ENCODE peak calls at places on chromosomes 1 and 21, in nine cellular contexts. One of them, this sample, is unnamed.

GRCh38 chr1:14340244-14340800 is 258.2 kb upstream of the KAZN start:
- DNase-seq in CD4-positive, alpha-beta T cell: no peak
- DNase-seq in PC-3: no peak
- DNase-seq in AG20443: peak
- DNase-seq in DMS79 treated with DMSO at 0.1 percent for 48 hours: no peak
- DNase-seq in activated naive CD8-positive, alpha-beta T cell treated with anti-CD3 and anti-CD28 coated beads, Interleukin-2, amount 50 U/mL, for 24 hours: no peak
- DNase-seq in AG08395: peak
- DNase-seq in stimulated activated CD8-positive, alpha-beta memory T cell treated with anti-CD3 and anti-CD28 coated beads, Interleukin-12 subunit alpha, Interleukin-12 subunit beta, amount 100 ng/mL, for 4 hours: no peak
- DNase-seq in RPMI8226: no peak
- DNase-seq in this sample: no peak

GRCh38 chr1:228664399-228664914 is 70.8 kb upstream of the RHOU start:
- DNase-seq in CD4-positive, alpha-beta T cell: peak
- DNase-seq in PC-3: peak
- DNase-seq in AG20443: peak
- DNase-seq in DMS79 treated with DMSO at 0.1 percent for 48 hours: peak
- DNase-seq in activated naive CD8-positive, alpha-beta T cell treated with anti-CD3 and anti-CD28 coated beads, Interleukin-2, amount 50 U/mL, for 24 hours: peak
- DNase-seq in AG08395: peak
- DNase-seq in stimulated activated CD8-positive, alpha-beta memory T cell treated with anti-CD3 and anti-CD28 coated beads, Interleukin-12 subunit alpha, Interleukin-12 subunit beta, amount 100 ng/mL, for 4 hours: peak
- DNase-seq in RPMI8226: peak
- DNase-seq in this sample: peak

GRCh38 chr1:174788981-174789380 is 210.8 kb upstream of the CACYBP start:
- DNase-seq in CD4-positive, alpha-beta T cell: no peak
- DNase-seq in PC-3: peak
- DNase-seq in AG20443: peak
- DNase-seq in DMS79 treated with DMSO at 0.1 percent for 48 hours: no peak
- DNase-seq in activated naive CD8-positive, alpha-beta T cell treated with anti-CD3 and anti-CD28 coated beads, Interleukin-2, amount 50 U/mL, for 24 hours: no peak
- DNase-seq in AG08395: peak
- DNase-seq in stimulated activated CD8-positive, alpha-beta memory T cell treated with anti-CD3 and anti-CD28 coated beads, Interleukin-12 subunit alpha, Interleukin-12 subunit beta, amount 100 ng/mL, for 4 hours: no peak
- DNase-seq in RPMI8226: no peak
- DNase-seq in this sample: no peak

GRCh38 chr1:200226268-200226968 is 183.4 kb downstream of the ZNF281 start:
- DNase-seq in CD4-positive, alpha-beta T cell: no peak
- DNase-seq in PC-3: no peak
- DNase-seq in AG20443: no peak
- DNase-seq in DMS79 treated with DMSO at 0.1 percent for 48 hours: no peak
- DNase-seq in activated naive CD8-positive, alpha-beta T cell treated with anti-CD3 and anti-CD28 coated beads, Interleukin-2, amount 50 U/mL, for 24 hours: peak
- DNase-seq in AG08395: peak
- DNase-seq in stimulated activated CD8-positive, alpha-beta memory T cell treated with anti-CD3 and anti-CD28 coated beads, Interleukin-12 subunit alpha, Interleukin-12 subunit beta, amount 100 ng/mL, for 4 hours: no peak
- DNase-seq in RPMI8226: peak
- DNase-seq in this sample: no peak

GRCh38 chr1:201022824-201023516 is 544 bp downstream of the KIF21B start:
- DNase-seq in CD4-positive, alpha-beta T cell: no peak
- DNase-seq in PC-3: no peak
- DNase-seq in AG20443: no peak
- DNase-seq in DMS79 treated with DMSO at 0.1 percent for 48 hours: no peak
- DNase-seq in activated naive CD8-positive, alpha-beta T cell treated with anti-CD3 and anti-CD28 coated beads, Interleukin-2, amount 50 U/mL, for 24 hours: peak
- DNase-seq in AG08395: no peak
- DNase-seq in stimulated activated CD8-positive, alpha-beta memory T cell treated with anti-CD3 and anti-CD28 coated beads, Interleukin-12 subunit alpha, Interleukin-12 subunit beta, amount 100 ng/mL, for 4 hours: peak
- DNase-seq in RPMI8226: peak
- DNase-seq in this sample: no peak

GRCh38 chr1:235160395-235160964 is 570 bp downstream of the RBM34 start:
- DNase-seq in CD4-positive, alpha-beta T cell: no peak
- DNase-seq in PC-3: peak
- DNase-seq in AG20443: no peak
- DNase-seq in DMS79 treated with DMSO at 0.1 percent for 48 hours: no peak
- DNase-seq in activated naive CD8-positive, alpha-beta T cell treated with anti-CD3 and anti-CD28 coated beads, Interleukin-2, amount 50 U/mL, for 24 hours: no peak
- DNase-seq in AG08395: peak
- DNase-seq in stimulated activated CD8-positive, alpha-beta memory T cell treated with anti-CD3 and anti-CD28 coated beads, Interleukin-12 subunit alpha, Interleukin-12 subunit beta, amount 100 ng/mL, for 4 hours: no peak
- DNase-seq in RPMI8226: no peak
- DNase-seq in this sample: peak

GRCh38 chr1:184366992-184367391 is 19.8 kb upstream of the C1orf21 start:
- DNase-seq in CD4-positive, alpha-beta T cell: no peak
- DNase-seq in PC-3: no peak
- DNase-seq in AG20443: no peak
- DNase-seq in DMS79 treated with DMSO at 0.1 percent for 48 hours: no peak
- DNase-seq in activated naive CD8-positive, alpha-beta T cell treated with anti-CD3 and anti-CD28 coated beads, Interleukin-2, amount 50 U/mL, for 24 hours: no peak
- DNase-seq in AG08395: no peak
- DNase-seq in stimulated activated CD8-positive, alpha-beta memory T cell treated with anti-CD3 and anti-CD28 coated beads, Interleukin-12 subunit alpha, Interleukin-12 subunit beta, amount 100 ng/mL, for 4 hours: no peak
- DNase-seq in RPMI8226: no peak
- DNase-seq in this sample: no peak

GRCh38 chr1:174414205-174414604 is 33.6 kb upstream of the GPR52 start:
- DNase-seq in CD4-positive, alpha-beta T cell: no peak
- DNase-seq in PC-3: no peak
- DNase-seq in AG20443: no peak
- DNase-seq in DMS79 treated with DMSO at 0.1 percent for 48 hours: no peak
- DNase-seq in activated naive CD8-positive, alpha-beta T cell treated with anti-CD3 and anti-CD28 coated beads, Interleukin-2, amount 50 U/mL, for 24 hours: no peak
- DNase-seq in AG08395: no peak
- DNase-seq in stimulated activated CD8-positive, alpha-beta memory T cell treated with anti-CD3 and anti-CD28 coated beads, Interleukin-12 subunit alpha, Interleukin-12 subunit beta, amount 100 ng/mL, for 4 hours: no peak
- DNase-seq in RPMI8226: no peak
- DNase-seq in this sample: no peak

GRCh38 chr1:83958704-83959103 is 40.2 kb downstream of the TTLL7 start:
- DNase-seq in CD4-positive, alpha-beta T cell: no peak
- DNase-seq in PC-3: no peak
- DNase-seq in AG20443: no peak
- DNase-seq in DMS79 treated with DMSO at 0.1 percent for 48 hours: no peak
- DNase-seq in activated naive CD8-positive, alpha-beta T cell treated with anti-CD3 and anti-CD28 coated beads, Interleukin-2, amount 50 U/mL, for 24 hours: no peak
- DNase-seq in AG08395: no peak
- DNase-seq in stimulated activated CD8-positive, alpha-beta memory T cell treated with anti-CD3 and anti-CD28 coated beads, Interleukin-12 subunit alpha, Interleukin-12 subunit beta, amount 100 ng/mL, for 4 hours: no peak
- DNase-seq in RPMI8226: no peak
- DNase-seq in this sample: no peak

GRCh38 chr1:76679534-76680152 is 187.6 kb upstream of the ST6GALNAC5 start:
- DNase-seq in CD4-positive, alpha-beta T cell: no peak
- DNase-seq in PC-3: no peak
- DNase-seq in AG20443: no peak
- DNase-seq in DMS79 treated with DMSO at 0.1 percent for 48 hours: no peak
- DNase-seq in activated naive CD8-positive, alpha-beta T cell treated with anti-CD3 and anti-CD28 coated beads, Interleukin-2, amount 50 U/mL, for 24 hours: no peak
- DNase-seq in AG08395: no peak
- DNase-seq in stimulated activated CD8-positive, alpha-beta memory T cell treated with anti-CD3 and anti-CD28 coated beads, Interleukin-12 subunit alpha, Interleukin-12 subunit beta, amount 100 ng/mL, for 4 hours: no peak
- DNase-seq in RPMI8226: no peak
- DNase-seq in this sample: no peak

GRCh38 chr1:198121058-198121829 is 35.6 kb upstream of the NEK7 start:
- DNase-seq in CD4-positive, alpha-beta T cell: no peak
- DNase-seq in PC-3: peak
- DNase-seq in AG20443: peak
- DNase-seq in DMS79 treated with DMSO at 0.1 percent for 48 hours: no peak
- DNase-seq in activated naive CD8-positive, alpha-beta T cell treated with anti-CD3 and anti-CD28 coated beads, Interleukin-2, amount 50 U/mL, for 24 hours: no peak
- DNase-seq in AG08395: peak
- DNase-seq in stimulated activated CD8-positive, alpha-beta memory T cell treated with anti-CD3 and anti-CD28 coated beads, Interleukin-12 subunit alpha, Interleukin-12 subunit beta, amount 100 ng/mL, for 4 hours: no peak
- DNase-seq in RPMI8226: no peak
- DNase-seq in this sample: peak

GRCh38 chr1:54332781-54333585 is 73.2 kb downstream of the SSBP3 start:
- DNase-seq in CD4-positive, alpha-beta T cell: no peak
- DNase-seq in PC-3: no peak
- DNase-seq in AG20443: no peak
- DNase-seq in DMS79 treated with DMSO at 0.1 percent for 48 hours: no peak
- DNase-seq in activated naive CD8-positive, alpha-beta T cell treated with anti-CD3 and anti-CD28 coated beads, Interleukin-2, amount 50 U/mL, for 24 hours: no peak
- DNase-seq in AG08395: no peak
- DNase-seq in stimulated activated CD8-positive, alpha-beta memory T cell treated with anti-CD3 and anti-CD28 coated beads, Interleukin-12 subunit alpha, Interleukin-12 subunit beta, amount 100 ng/mL, for 4 hours: no peak
- DNase-seq in RPMI8226: no peak
- DNase-seq in this sample: no peak

GRCh38 chr1:108590947-108591346 is 31.0 kb downstream of the EEIG2 start:
- DNase-seq in CD4-positive, alpha-beta T cell: no peak
- DNase-seq in PC-3: peak
- DNase-seq in AG20443: peak
- DNase-seq in DMS79 treated with DMSO at 0.1 percent for 48 hours: peak
- DNase-seq in activated naive CD8-positive, alpha-beta T cell treated with anti-CD3 and anti-CD28 coated beads, Interleukin-2, amount 50 U/mL, for 24 hours: no peak
- DNase-seq in AG08395: peak
- DNase-seq in stimulated activated CD8-positive, alpha-beta memory T cell treated with anti-CD3 and anti-CD28 coated beads, Interleukin-12 subunit alpha, Interleukin-12 subunit beta, amount 100 ng/mL, for 4 hours: no peak
- DNase-seq in RPMI8226: no peak
- DNase-seq in this sample: no peak

GRCh38 chr1:3799976-3800685 is 3.8 kb upstream of the LRRC47 start:
- DNase-seq in CD4-positive, alpha-beta T cell: no peak
- DNase-seq in PC-3: no peak
- DNase-seq in AG20443: no peak
- DNase-seq in DMS79 treated with DMSO at 0.1 percent for 48 hours: peak
- DNase-seq in activated naive CD8-positive, alpha-beta T cell treated with anti-CD3 and anti-CD28 coated beads, Interleukin-2, amount 50 U/mL, for 24 hours: no peak
- DNase-seq in AG08395: no peak
- DNase-seq in stimulated activated CD8-positive, alpha-beta memory T cell treated with anti-CD3 and anti-CD28 coated beads, Interleukin-12 subunit alpha, Interleukin-12 subunit beta, amount 100 ng/mL, for 4 hours: no peak
- DNase-seq in RPMI8226: no peak
- DNase-seq in this sample: no peak

GRCh38 chr1:226308166-226308722 is 720 bp downstream of the LIN9 start:
- DNase-seq in CD4-positive, alpha-beta T cell: peak
- DNase-seq in PC-3: peak
- DNase-seq in AG20443: no peak
- DNase-seq in DMS79 treated with DMSO at 0.1 percent for 48 hours: peak
- DNase-seq in activated naive CD8-positive, alpha-beta T cell treated with anti-CD3 and anti-CD28 coated beads, Interleukin-2, amount 50 U/mL, for 24 hours: peak
- DNase-seq in AG08395: no peak
- DNase-seq in stimulated activated CD8-positive, alpha-beta memory T cell treated with anti-CD3 and anti-CD28 coated beads, Interleukin-12 subunit alpha, Interleukin-12 subunit beta, amount 100 ng/mL, for 4 hours: no peak
- DNase-seq in RPMI8226: peak
- DNase-seq in this sample: no peak

GRCh38 chr1:234907585-234908457 is 220.8 kb downstream of the TOMM20 start:
- DNase-seq in CD4-positive, alpha-beta T cell: no peak
- DNase-seq in PC-3: no peak
- DNase-seq in AG20443: peak
- DNase-seq in DMS79 treated with DMSO at 0.1 percent for 48 hours: peak
- DNase-seq in activated naive CD8-positive, alpha-beta T cell treated with anti-CD3 and anti-CD28 coated beads, Interleukin-2, amount 50 U/mL, for 24 hours: no peak
- DNase-seq in AG08395: peak
- DNase-seq in stimulated activated CD8-positive, alpha-beta memory T cell treated with anti-CD3 and anti-CD28 coated beads, Interleukin-12 subunit alpha, Interleukin-12 subunit beta, amount 100 ng/mL, for 4 hours: no peak
- DNase-seq in RPMI8226: no peak
- DNase-seq in this sample: no peak

GRCh38 chr21:28833181-28833580 is 159.5 kb downstream of the LTN1 start:
- DNase-seq in CD4-positive, alpha-beta T cell: no peak
- DNase-seq in PC-3: peak
- DNase-seq in AG20443: no peak
- DNase-seq in DMS79 treated with DMSO at 0.1 percent for 48 hours: no peak
- DNase-seq in activated naive CD8-positive, alpha-beta T cell treated with anti-CD3 and anti-CD28 coated beads, Interleukin-2, amount 50 U/mL, for 24 hours: no peak
- DNase-seq in AG08395: no peak
- DNase-seq in stimulated activated CD8-positive, alpha-beta memory T cell treated with anti-CD3 and anti-CD28 coated beads, Interleukin-12 subunit alpha, Interleukin-12 subunit beta, amount 100 ng/mL, for 4 hours: no peak
- DNase-seq in RPMI8226: no peak
- DNase-seq in this sample: no peak

GRCh38 chr1:227901906-227902640 is 45.7 kb downstream of the WNT9A start:
- DNase-seq in CD4-positive, alpha-beta T cell: no peak
- DNase-seq in PC-3: peak
- DNase-seq in AG20443: no peak
- DNase-seq in DMS79 treated with DMSO at 0.1 percent for 48 hours: no peak
- DNase-seq in activated naive CD8-positive, alpha-beta T cell treated with anti-CD3 and anti-CD28 coated beads, Interleukin-2, amount 50 U/mL, for 24 hours: no peak
- DNase-seq in AG08395: peak
- DNase-seq in stimulated activated CD8-positive, alpha-beta memory T cell treated with anti-CD3 and anti-CD28 coated beads, Interleukin-12 subunit alpha, Interleukin-12 subunit beta, amount 100 ng/mL, for 4 hours: no peak
- DNase-seq in RPMI8226: peak
- DNase-seq in this sample: peak

GRCh38 chr21:42561742-42562141 is 48.1 kb downstream of the SLC37A1 start:
- DNase-seq in CD4-positive, alpha-beta T cell: peak
- DNase-seq in PC-3: no peak
- DNase-seq in AG20443: no peak
- DNase-seq in DMS79 treated with DMSO at 0.1 percent for 48 hours: peak
- DNase-seq in activated naive CD8-positive, alpha-beta T cell treated with anti-CD3 and anti-CD28 coated beads, Interleukin-2, amount 50 U/mL, for 24 hours: no peak
- DNase-seq in AG08395: no peak
- DNase-seq in stimulated activated CD8-positive, alpha-beta memory T cell treated with anti-CD3 and anti-CD28 coated beads, Interleukin-12 subunit alpha, Interleukin-12 subunit beta, amount 100 ng/mL, for 4 hours: no peak
- DNase-seq in RPMI8226: peak
- DNase-seq in this sample: no peak

GRCh38 chr1:202658251-202658650 is 52.0 kb downstream of the SYT2 start:
- DNase-seq in CD4-positive, alpha-beta T cell: no peak
- DNase-seq in PC-3: no peak
- DNase-seq in AG20443: no peak
- DNase-seq in DMS79 treated with DMSO at 0.1 percent for 48 hours: no peak
- DNase-seq in activated naive CD8-positive, alpha-beta T cell treated with anti-CD3 and anti-CD28 coated beads, Interleukin-2, amount 50 U/mL, for 24 hours: no peak
- DNase-seq in AG08395: no peak
- DNase-seq in stimulated activated CD8-positive, alpha-beta memory T cell treated with anti-CD3 and anti-CD28 coated beads, Interleukin-12 subunit alpha, Interleukin-12 subunit beta, amount 100 ng/mL, for 4 hours: no peak
- DNase-seq in RPMI8226: no peak
- DNase-seq in this sample: no peak

GRCh38 chr1:8238141-8239038 is 79.5 kb upstream of the SLC45A1 start:
- DNase-seq in CD4-positive, alpha-beta T cell: no peak
- DNase-seq in PC-3: peak
- DNase-seq in AG20443: peak
- DNase-seq in DMS79 treated with DMSO at 0.1 percent for 48 hours: no peak
- DNase-seq in activated naive CD8-positive, alpha-beta T cell treated with anti-CD3 and anti-CD28 coated beads, Interleukin-2, amount 50 U/mL, for 24 hours: no peak
- DNase-seq in AG08395: peak
- DNase-seq in stimulated activated CD8-positive, alpha-beta memory T cell treated with anti-CD3 and anti-CD28 coated beads, Interleukin-12 subunit alpha, Interleukin-12 subunit beta, amount 100 ng/mL, for 4 hours: no peak
- DNase-seq in RPMI8226: no peak
- DNase-seq in this sample: no peak

GRCh38 chr1:45585496-45586075 is 1.7 kb downstream of the NASP start:
- DNase-seq in CD4-positive, alpha-beta T cell: no peak
- DNase-seq in PC-3: no peak
- DNase-seq in AG20443: no peak
- DNase-seq in DMS79 treated with DMSO at 0.1 percent for 48 hours: no peak
- DNase-seq in activated naive CD8-positive, alpha-beta T cell treated with anti-CD3 and anti-CD28 coated beads, Interleukin-2, amount 50 U/mL, for 24 hours: no peak
- DNase-seq in AG08395: no peak
- DNase-seq in stimulated activated CD8-positive, alpha-beta memory T cell treated with anti-CD3 and anti-CD28 coated beads, Interleukin-12 subunit alpha, Interleukin-12 subunit beta, amount 100 ng/mL, for 4 hours: no peak
- DNase-seq in RPMI8226: no peak
- DNase-seq in this sample: no peak

GRCh38 chr1:234772345-234773147 is 162.6 kb upstream of the IRF2BP2 start:
- DNase-seq in CD4-positive, alpha-beta T cell: peak
- DNase-seq in PC-3: peak
- DNase-seq in AG20443: peak
- DNase-seq in DMS79 treated with DMSO at 0.1 percent for 48 hours: no peak
- DNase-seq in activated naive CD8-positive, alpha-beta T cell treated with anti-CD3 and anti-CD28 coated beads, Interleukin-2, amount 50 U/mL, for 24 hours: peak
- DNase-seq in AG08395: peak
- DNase-seq in stimulated activated CD8-positive, alpha-beta memory T cell treated with anti-CD3 and anti-CD28 coated beads, Interleukin-12 subunit alpha, Interleukin-12 subunit beta, amount 100 ng/mL, for 4 hours: peak
- DNase-seq in RPMI8226: peak
- DNase-seq in this sample: peak

GRCh38 chr1:99365121-99365520 is 100.8 kb downstream of the PLPPR4 start:
- DNase-seq in CD4-positive, alpha-beta T cell: no peak
- DNase-seq in PC-3: no peak
- DNase-seq in AG20443: no peak
- DNase-seq in DMS79 treated with DMSO at 0.1 percent for 48 hours: no peak
- DNase-seq in activated naive CD8-positive, alpha-beta T cell treated with anti-CD3 and anti-CD28 coated beads, Interleukin-2, amount 50 U/mL, for 24 hours: no peak
- DNase-seq in AG08395: no peak
- DNase-seq in stimulated activated CD8-positive, alpha-beta memory T cell treated with anti-CD3 and anti-CD28 coated beads, Interleukin-12 subunit alpha, Interleukin-12 subunit beta, amount 100 ng/mL, for 4 hours: no peak
- DNase-seq in RPMI8226: no peak
- DNase-seq in this sample: no peak

GRCh38 chr1:16387201-16388185 is 20.5 kb downstream of the SZRD1 start:
- DNase-seq in CD4-positive, alpha-beta T cell: no peak
- DNase-seq in PC-3: no peak
- DNase-seq in AG20443: no peak
- DNase-seq in DMS79 treated with DMSO at 0.1 percent for 48 hours: peak
- DNase-seq in activated naive CD8-positive, alpha-beta T cell treated with anti-CD3 and anti-CD28 coated beads, Interleukin-2, amount 50 U/mL, for 24 hours: no peak
- DNase-seq in AG08395: no peak
- DNase-seq in stimulated activated CD8-positive, alpha-beta memory T cell treated with anti-CD3 and anti-CD28 coated beads, Interleukin-12 subunit alpha, Interleukin-12 subunit beta, amount 100 ng/mL, for 4 hours: no peak
- DNase-seq in RPMI8226: peak
- DNase-seq in this sample: no peak

GRCh38 chr1:8378202-8378601 is 60.3 kb downstream of the SLC45A1 start:
- DNase-seq in CD4-positive, alpha-beta T cell: no peak
- DNase-seq in PC-3: no peak
- DNase-seq in AG20443: peak
- DNase-seq in DMS79 treated with DMSO at 0.1 percent for 48 hours: no peak
- DNase-seq in activated naive CD8-positive, alpha-beta T cell treated with anti-CD3 and anti-CD28 coated beads, Interleukin-2, amount 50 U/mL, for 24 hours: no peak
- DNase-seq in AG08395: no peak
- DNase-seq in stimulated activated CD8-positive, alpha-beta memory T cell treated with anti-CD3 and anti-CD28 coated beads, Interleukin-12 subunit alpha, Interleukin-12 subunit beta, amount 100 ng/mL, for 4 hours: no peak
- DNase-seq in RPMI8226: no peak
- DNase-seq in this sample: no peak